ENCODE peak calls at places on chromosomes 5 and 9, in four cellular contexts. One of them, this sample, is unnamed.

GRCh38 chr9:86923061-86923460 is 24.2 kb downstream of the GAS1 start:
- DNase-seq in HTR-8/SVneo: no peak
- DNase-seq in HS-5: no peak
- DNase-seq in HuH-7: no peak
- DNase-seq in this sample: no peak

GRCh38 chr9:20684865-20685696 is 1.0 kb downstream of the FOCAD start:
- DNase-seq in HTR-8/SVneo: no peak
- DNase-seq in HS-5: peak
- DNase-seq in HuH-7: no peak
- DNase-seq in this sample: no peak

GRCh38 chr5:6750142-6750840 is 37.1 kb downstream of the TENT4A start:
- DNase-seq in HTR-8/SVneo: no peak
- DNase-seq in HS-5: no peak
- DNase-seq in HuH-7: no peak
- DNase-seq in this sample: no peak

GRCh38 chr9:79644601-79645000 is 72.8 kb downstream of the TLE4 start:
- DNase-seq in HTR-8/SVneo: no peak
- DNase-seq in HS-5: no peak
- DNase-seq in HuH-7: no peak
- DNase-seq in this sample: no peak

GRCh38 chr5:51495672-51496071 is 112.4 kb downstream of the ISL1 start:
- DNase-seq in HTR-8/SVneo: peak
- DNase-seq in HS-5: peak
- DNase-seq in HuH-7: no peak
- DNase-seq in this sample: no peak

GRCh38 chr5:89901983-89902382 is 507.6 kb downstream of the CETN3 start:
- DNase-seq in HTR-8/SVneo: no peak
- DNase-seq in HS-5: no peak
- DNase-seq in HuH-7: no peak
- DNase-seq in this sample: no peak

GRCh38 chr5:131622633-131623032 is 12.4 kb downstream of the RAPGEF6 start:
- DNase-seq in HTR-8/SVneo: no peak
- DNase-seq in HS-5: no peak
- DNase-seq in HuH-7: no peak
- DNase-seq in this sample: no peak

GRCh38 chr5:117859161-117859560 is 1129.2 kb downstream of the DTWD2 start:
- DNase-seq in HTR-8/SVneo: no peak
- DNase-seq in HS-5: no peak
- DNase-seq in HuH-7: no peak
- DNase-seq in this sample: no peak

GRCh38 chr9:132056717-132057429 is 22.8 kb downstream of the MED27 start:
- DNase-seq in HTR-8/SVneo: no peak
- DNase-seq in HS-5: no peak
- DNase-seq in HuH-7: no peak
- DNase-seq in this sample: no peak

GRCh38 chr9:104992696-104993095 is 64.7 kb upstream of the ABCA1 start:
- DNase-seq in HTR-8/SVneo: no peak
- DNase-seq in HS-5: no peak
- DNase-seq in HuH-7: no peak
- DNase-seq in this sample: no peak

GRCh38 chr9:128068656-128069221 is 707 bp downstream of the SLC25A25 start:
- DNase-seq in HTR-8/SVneo: no peak
- DNase-seq in HS-5: no peak
- DNase-seq in HuH-7: no peak
- DNase-seq in this sample: no peak

GRCh38 chr5:6459896-6460295 is 11.2 kb downstream of the UBE2QL1 start:
- DNase-seq in HTR-8/SVneo: no peak
- DNase-seq in HS-5: no peak
- DNase-seq in HuH-7: no peak
- DNase-seq in this sample: no peak

GRCh38 chr5:173505634-173506033 is 110.8 kb downstream of the BOD1 start:
- DNase-seq in HTR-8/SVneo: no peak
- DNase-seq in HS-5: no peak
- DNase-seq in HuH-7: no peak
- DNase-seq in this sample: no peak

GRCh38 chr5:111584651-111585050 is 72.3 kb upstream of the STARD4 start:
- DNase-seq in HTR-8/SVneo: peak
- DNase-seq in HS-5: peak
- DNase-seq in HuH-7: no peak
- DNase-seq in this sample: no peak

GRCh38 chr5:39420482-39421145 is 4.2 kb downstream of the DAB2 start:
- DNase-seq in HTR-8/SVneo: no peak
- DNase-seq in HS-5: peak
- DNase-seq in HuH-7: no peak
- DNase-seq in this sample: no peak

GRCh38 chr9:4982720-4983482 is 2.2 kb upstream of the JAK2 start:
- DNase-seq in HTR-8/SVneo: no peak
- DNase-seq in HS-5: no peak
- DNase-seq in HuH-7: no peak
- DNase-seq in this sample: no peak

GRCh38 chr5:142998316-142998862 is 228.2 kb downstream of the ARHGAP26 start:
- DNase-seq in HTR-8/SVneo: no peak
- DNase-seq in HS-5: no peak
- DNase-seq in HuH-7: no peak
- DNase-seq in this sample: no peak

GRCh38 chr9:88339322-88339721 is 48.9 kb upstream of the SPIN1 start:
- DNase-seq in HTR-8/SVneo: no peak
- DNase-seq in HS-5: no peak
- DNase-seq in HuH-7: no peak
- DNase-seq in this sample: no peak

GRCh38 chr5:149837680-149838269 is 106.8 kb downstream of the PDE6A start:
- DNase-seq in HTR-8/SVneo: peak
- DNase-seq in HS-5: no peak
- DNase-seq in HuH-7: peak
- DNase-seq in this sample: no peak

GRCh38 chr5:68012831-68013230 is 202.7 kb upstream of the PIK3R1 start:
- DNase-seq in HTR-8/SVneo: no peak
- DNase-seq in HS-5: no peak
- DNase-seq in HuH-7: no peak
- DNase-seq in this sample: no peak

This sample was measured in Panc1.